ENCODE peak calls at places on chromosome 9, in six cellular contexts. One of them, this sample, is unnamed.

GRCh38 chr9:87824886-87825285 is 57.8 kb upstream of the SPATA31E1 start:
- DNase-seq in fibroblast of lung: no peak
- DNase-seq in endodermal cell: no peak
- DNase-seq in NT2/D1: no peak
- DNase-seq in neural progenitor cell: no peak
- DNase-seq in SK-N-SH: no peak
- DNase-seq in this sample: no peak

GRCh38 chr9:69376651-69377050 is 51.6 kb downstream of the ENTREP1 start:
- DNase-seq in fibroblast of lung: peak; percentile 95
- DNase-seq in NT2/D1: no peak
- DNase-seq in neural progenitor cell: no peak
- DNase-seq in endodermal cell: no peak
- DNase-seq in SK-N-SH: no peak
- DNase-seq in this sample: peak; percentile 90

GRCh38 chr9:33524431-33524947 is 438 bp downstream of the ANKRD18B start:
- DNase-seq in endodermal cell: peak; percentile 71
- DNase-seq in fibroblast of lung: no peak
- DNase-seq in neural progenitor cell: peak; percentile 39
- DNase-seq in SK-N-SH: no peak
- DNase-seq in NT2/D1: peak; percentile 8
- DNase-seq in this sample: peak; percentile 49

GRCh38 chr9:3827175-3827574 is 301.4 kb upstream of the RFX3 start:
- DNase-seq in SK-N-SH: no peak
- DNase-seq in neural progenitor cell: no peak
- DNase-seq in fibroblast of lung: no peak
- DNase-seq in endodermal cell: no peak
- DNase-seq in NT2/D1: no peak
- DNase-seq in this sample: no peak

GRCh38 chr9:134316444-134317160 is 9.7 kb upstream of the RXRA start:
- DNase-seq in SK-N-SH: peak; percentile 87
- DNase-seq in endodermal cell: no peak
- DNase-seq in neural progenitor cell: no peak
- DNase-seq in fibroblast of lung: peak; percentile 83
- DNase-seq in NT2/D1: no peak
- DNase-seq in this sample: no peak

GRCh38 chr9:101530076-101530711 is 3.5 kb upstream of the RNF20 start:
- DNase-seq in SK-N-SH: peak; percentile 57
- DNase-seq in fibroblast of lung: peak; percentile 60
- DNase-seq in NT2/D1: peak; percentile 56
- DNase-seq in neural progenitor cell: peak; percentile 82
- DNase-seq in endodermal cell: peak; percentile 89
- DNase-seq in this sample: peak; percentile 94

GRCh38 chr9:30932226-30932625 is 1452.2 kb upstream of the ACO1 start:
- DNase-seq in NT2/D1: no peak
- DNase-seq in neural progenitor cell: no peak
- DNase-seq in fibroblast of lung: peak; percentile 10
- DNase-seq in SK-N-SH: no peak
- DNase-seq in endodermal cell: no peak
- DNase-seq in this sample: peak; percentile 0

GRCh38 chr9:83707518-83707767 is 315 bp downstream of the UBQLN1 start:
- DNase-seq in SK-N-SH: no peak
- DNase-seq in neural progenitor cell: no peak
- DNase-seq in endodermal cell: no peak
- DNase-seq in NT2/D1: peak; percentile 5
- DNase-seq in fibroblast of lung: peak; percentile 81
- DNase-seq in this sample: peak; percentile 87

GRCh38 chr9:71664566-71664965 is 103.7 kb downstream of the CEMIP2 start:
- DNase-seq in SK-N-SH: no peak
- DNase-seq in neural progenitor cell: no peak
- DNase-seq in endodermal cell: no peak
- DNase-seq in NT2/D1: no peak
- DNase-seq in fibroblast of lung: no peak
- DNase-seq in this sample: no peak

GRCh38 chr9:6926436-6926835 is 168.7 kb downstream of the KDM4C start:
- DNase-seq in NT2/D1: no peak
- DNase-seq in neural progenitor cell: no peak
- DNase-seq in endodermal cell: no peak
- DNase-seq in fibroblast of lung: no peak
- DNase-seq in SK-N-SH: no peak
- DNase-seq in this sample: no peak

GRCh38 chr9:127283917-127284316 is 19.3 kb downstream of the GARNL3 start:
- DNase-seq in SK-N-SH: no peak
- DNase-seq in neural progenitor cell: peak; percentile 21
- DNase-seq in NT2/D1: no peak
- DNase-seq in fibroblast of lung: peak; percentile 29
- DNase-seq in endodermal cell: peak; percentile 62
- DNase-seq in this sample: peak; percentile 77

GRCh38 chr9:14343948-14344547 is 30.1 kb upstream of the NFIB start:
- DNase-seq in fibroblast of lung: no peak
- DNase-seq in NT2/D1: no peak
- DNase-seq in endodermal cell: peak; percentile 68
- DNase-seq in neural progenitor cell: peak; percentile 76
- DNase-seq in SK-N-SH: peak; percentile 38
- DNase-seq in this sample: no peak

GRCh38 chr9:28289732-28290131 is 716.5 kb upstream of the C9orf72 start:
- DNase-seq in fibroblast of lung: no peak
- DNase-seq in SK-N-SH: no peak
- DNase-seq in neural progenitor cell: no peak
- DNase-seq in endodermal cell: no peak
- DNase-seq in NT2/D1: peak; percentile 18
- DNase-seq in this sample: no peak

GRCh38 chr9:133604856-133605255 is 4.3 kb downstream of the FAM163B start:
- DNase-seq in neural progenitor cell: no peak
- DNase-seq in endodermal cell: no peak
- DNase-seq in NT2/D1: no peak
- DNase-seq in fibroblast of lung: no peak
- DNase-seq in SK-N-SH: peak; percentile 76
- DNase-seq in this sample: no peak

GRCh38 chr9:89309608-89310485 is 1.1 kb upstream of the CKS2 start:
- DNase-seq in SK-N-SH: peak; percentile 11
- DNase-seq in fibroblast of lung: no peak
- DNase-seq in neural progenitor cell: peak; percentile 10
- DNase-seq in NT2/D1: no peak
- DNase-seq in endodermal cell: peak; percentile 60
- DNase-seq in this sample: no peak

GRCh38 chr9:81318571-81318970 is 370.8 kb downstream of the TLE1 start:
- DNase-seq in NT2/D1: no peak
- DNase-seq in endodermal cell: no peak
- DNase-seq in fibroblast of lung: peak; percentile 78
- DNase-seq in SK-N-SH: no peak
- DNase-seq in neural progenitor cell: no peak
- DNase-seq in this sample: peak; percentile 73

GRCh38 chr9:117412841-117413240 is 2.0 kb downstream of the ASTN2 start:
- DNase-seq in NT2/D1: no peak
- DNase-seq in neural progenitor cell: peak; percentile 44
- DNase-seq in SK-N-SH: peak; percentile 48
- DNase-seq in endodermal cell: peak; percentile 60
- DNase-seq in fibroblast of lung: no peak
- DNase-seq in this sample: no peak

GRCh38 chr9:95085036-95085770 is 232.3 kb downstream of the FANCC start:
- DNase-seq in endodermal cell: no peak
- DNase-seq in neural progenitor cell: no peak
- DNase-seq in fibroblast of lung: no peak
- DNase-seq in SK-N-SH: no peak
- DNase-seq in NT2/D1: no peak
- DNase-seq in this sample: no peak
- H3K4me3 ChIP-seq in endodermal cell: no peak overlapping the region
- H3K4me3 ChIP-seq in neural progenitor cell: no peak overlapping the region
- H3K4me3 ChIP-seq in fibroblast of lung: no peak overlapping the region
- H3K4me3 ChIP-seq in SK-N-SH: no peak overlapping the region
- H3K4me3 ChIP-seq in NT2/D1: no peak overlapping the region
- H3K4me3 ChIP-seq in this sample: no peak overlapping the region

DNA sequence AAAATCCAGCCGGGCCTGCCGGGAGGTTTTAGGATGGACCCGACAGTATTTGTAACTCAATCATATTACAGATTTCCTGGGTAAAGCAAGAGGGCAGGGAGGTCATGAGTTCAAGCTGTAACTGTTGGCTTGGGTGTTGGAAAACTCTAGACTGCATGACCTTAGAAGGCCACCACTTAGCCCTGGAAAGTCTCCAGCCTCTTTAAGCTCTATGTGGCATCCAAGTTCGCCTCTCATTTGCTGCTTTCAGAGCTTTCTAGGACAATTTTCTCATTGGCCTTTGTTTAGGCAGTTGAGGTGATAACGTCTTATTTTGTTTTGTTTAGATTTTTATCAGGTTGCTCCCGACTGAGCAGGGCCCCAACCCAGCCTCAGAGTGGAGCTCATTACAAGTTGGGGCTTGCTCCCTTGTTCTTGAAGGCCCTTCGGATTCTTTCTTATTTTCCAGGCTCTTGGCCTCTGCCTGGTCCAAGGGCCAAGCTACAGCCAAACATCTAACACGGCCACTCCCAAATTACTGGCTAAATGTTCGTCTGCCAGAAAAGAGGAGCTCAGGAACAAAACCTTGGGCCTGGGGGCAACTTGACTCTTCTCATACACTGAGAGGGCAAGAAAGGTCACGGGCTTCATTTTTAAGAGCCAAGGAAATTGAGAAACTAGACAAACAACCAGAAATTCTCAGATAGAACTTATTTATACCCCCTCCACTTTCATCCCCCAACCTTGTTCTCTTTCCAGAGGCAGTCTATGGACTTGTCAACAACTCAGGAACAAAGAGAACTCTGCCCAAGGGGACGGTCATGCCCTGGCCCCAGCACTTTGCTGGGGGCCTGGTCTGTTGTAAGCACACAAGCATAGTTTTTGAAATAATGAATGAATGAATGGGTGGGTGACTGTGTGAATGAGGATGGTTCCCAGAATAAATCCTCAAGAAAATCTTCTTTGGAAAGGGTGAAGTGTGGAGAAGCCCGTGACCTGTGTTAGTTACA is 526.9 kb downstream of the BNC2 start:
- DNase-seq in NT2/D1: no peak
- DNase-seq in endodermal cell: no peak
- DNase-seq in SK-N-SH: no peak
- DNase-seq in fibroblast of lung: no peak
- DNase-seq in neural progenitor cell: no peak
- DNase-seq in this sample: no peak
- H3K9ac ChIP-seq in NT2/D1: no peak overlapping the region
- H3K9ac ChIP-seq in endodermal cell: no peak overlapping the region
- H3K9ac ChIP-seq in SK-N-SH: peak overlapping the region; percentile 25
- H3K9ac ChIP-seq in fibroblast of lung: no peak overlapping the region
- H3K9ac ChIP-seq in neural progenitor cell: no peak overlapping the region
- H3K9ac ChIP-seq in this sample: peak overlapping the region; percentile 9

GRCh38 chr9:125649315-125649714 is 57.7 kb downstream of the MAPKAP1 start:
- DNase-seq in fibroblast of lung: peak; percentile 92
- DNase-seq in NT2/D1: no peak
- DNase-seq in SK-N-SH: no peak
- DNase-seq in neural progenitor cell: no peak
- DNase-seq in endodermal cell: no peak
- DNase-seq in this sample: peak; percentile 71

GRCh38 chr9:125649826-125650225 is 57.2 kb downstream of the MAPKAP1 start:
- DNase-seq in NT2/D1: no peak
- DNase-seq in endodermal cell: no peak
- DNase-seq in neural progenitor cell: no peak
- DNase-seq in SK-N-SH: no peak
- DNase-seq in fibroblast of lung: no peak
- DNase-seq in this sample: no peak

GRCh38 chr9:125648294-125648693 is 58.7 kb downstream of the MAPKAP1 start:
- DNase-seq in neural progenitor cell: no peak
- DNase-seq in NT2/D1: no peak
- DNase-seq in endodermal cell: no peak
- DNase-seq in fibroblast of lung: no peak
- DNase-seq in SK-N-SH: no peak
- DNase-seq in this sample: no peak

GRCh38 chr9:125651907-125652306 is 55.1 kb downstream of the MAPKAP1 start:
- DNase-seq in NT2/D1: no peak
- DNase-seq in SK-N-SH: no peak
- DNase-seq in neural progenitor cell: no peak
- DNase-seq in fibroblast of lung: no peak
- DNase-seq in endodermal cell: no peak
- DNase-seq in this sample: no peak

DNA sequence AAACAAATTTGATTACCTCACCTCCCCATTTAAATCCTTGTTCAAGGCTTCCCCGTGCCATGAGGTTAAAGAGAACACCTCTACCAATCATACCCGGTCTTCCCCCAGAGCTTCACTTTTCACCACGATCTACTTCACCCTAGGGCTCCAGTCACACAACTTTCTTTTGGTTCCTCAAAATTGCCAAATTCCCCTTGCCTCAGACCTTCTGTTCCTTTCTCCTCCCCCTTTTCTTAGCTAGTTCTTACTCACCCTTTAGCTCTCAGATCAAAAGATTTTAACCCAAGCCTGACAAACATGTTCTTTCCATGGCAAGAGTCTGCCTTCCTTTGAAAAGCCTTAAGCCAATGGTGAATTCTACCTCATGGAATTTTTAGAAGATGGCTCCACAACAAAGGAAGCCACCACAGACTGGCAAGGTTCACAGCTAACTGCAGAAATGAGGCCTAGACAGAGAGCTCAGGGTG is 56.7 kb downstream of the MAPKAP1 start:
- DNase-seq in endodermal cell: no peak
- DNase-seq in neural progenitor cell: no peak
- DNase-seq in fibroblast of lung: peak; percentile 75
- DNase-seq in NT2/D1: no peak
- DNase-seq in SK-N-SH: no peak
- DNase-seq in this sample: peak; percentile 36
- H3K4me3 ChIP-seq in endodermal cell: no peak overlapping the region
- H3K4me3 ChIP-seq in neural progenitor cell: no peak overlapping the region
- H3K4me3 ChIP-seq in fibroblast of lung: peak overlapping the region; percentile 26
- H3K4me3 ChIP-seq in NT2/D1: no peak overlapping the region
- H3K4me3 ChIP-seq in SK-N-SH: no peak overlapping the region
- H3K4me3 ChIP-seq in this sample: peak overlapping the region; percentile 1

GRCh38 chr9:5493597-5494511 is 16.5 kb upstream of the PDCD1LG2 start:
- DNase-seq in neural progenitor cell: no peak
- DNase-seq in SK-N-SH: no peak
- DNase-seq in endodermal cell: no peak
- DNase-seq in NT2/D1: no peak
- DNase-seq in fibroblast of lung: peak; percentile 89
- DNase-seq in this sample: peak; percentile 49

GRCh38 chr9:5499889-5500398 is 10.4 kb upstream of the PDCD1LG2 start:
- DNase-seq in neural progenitor cell: no peak
- DNase-seq in endodermal cell: no peak
- DNase-seq in SK-N-SH: peak; percentile 33
- DNase-seq in fibroblast of lung: peak; percentile 61
- DNase-seq in NT2/D1: no peak
- DNase-seq in this sample: no peak

GRCh38 chr9:5502553-5502952 is 7.8 kb upstream of the PDCD1LG2 start:
- DNase-seq in SK-N-SH: no peak
- DNase-seq in neural progenitor cell: no peak
- DNase-seq in NT2/D1: no peak
- DNase-seq in fibroblast of lung: no peak
- DNase-seq in endodermal cell: no peak
- DNase-seq in this sample: no peak

GRCh38 chr9:5500441-5501235 is 9.7 kb upstream of the PDCD1LG2 start:
- DNase-seq in fibroblast of lung: peak; percentile 94
- DNase-seq in NT2/D1: no peak
- DNase-seq in SK-N-SH: peak; percentile 30
- DNase-seq in neural progenitor cell: no peak
- DNase-seq in endodermal cell: no peak
- DNase-seq in this sample: no peak

DNA sequence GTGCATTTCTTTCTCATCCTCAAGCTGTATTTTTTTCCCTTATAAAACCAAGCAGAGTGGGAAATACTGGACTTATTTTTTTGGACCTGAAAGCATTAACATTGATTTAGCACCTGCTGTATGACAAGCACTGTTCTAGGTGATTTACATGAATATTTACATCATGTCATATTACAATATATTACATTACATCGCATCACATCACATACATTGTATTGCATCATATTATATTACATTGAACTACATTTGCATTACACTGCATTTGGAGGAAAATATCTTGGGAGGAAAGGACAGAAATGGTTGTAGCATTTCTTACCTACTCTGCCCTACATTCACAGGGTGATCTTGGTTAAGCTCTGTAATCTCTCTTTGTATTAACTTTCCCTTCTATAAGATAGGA is 11.2 kb upstream of the PDCD1LG2 start:
- DNase-seq in endodermal cell: no peak
- DNase-seq in neural progenitor cell: no peak
- DNase-seq in NT2/D1: no peak
- DNase-seq in SK-N-SH: no peak
- DNase-seq in fibroblast of lung: no peak
- DNase-seq in this sample: no peak
- H3K9ac ChIP-seq in endodermal cell: no peak overlapping the region
- H3K9ac ChIP-seq in neural progenitor cell: no peak overlapping the region
- H3K9ac ChIP-seq in NT2/D1: no peak overlapping the region
- H3K9ac ChIP-seq in SK-N-SH: no peak overlapping the region
- H3K9ac ChIP-seq in fibroblast of lung: no peak overlapping the region
- H3K9ac ChIP-seq in this sample: no peak overlapping the region